ENCODE peak calls at places on chromosomes 5 and 9, in eight cellular contexts. W, I, H, Y, S, X, N and T are unnamed samples.

GRCh38 chr9:27602107-27602836 is 29.0 kb upstream of the C9orf72 start:
- DNase-seq in W (no peak), I (no peak), H (no peak), Y (no peak), S (no peak), X (no peak), N (no peak), T (no peak)

GRCh38 chr5:122858451-122858850 is 13.0 kb downstream of the SNX24 start:
- DNase-seq in W (peak), I (peak), H (no peak), Y (no peak), S (no peak), X (no peak), N (peak), T (no peak)

GRCh38 chr5:3605298-3606010 is 9.8 kb downstream of the IRX1 start:
- DNase-seq in W (no peak), I (no peak), H (no peak), Y (no peak), S (peak), X (no peak), N (no peak), T (no peak)

GRCh38 chr9:131485728-131486381 is 16.9 kb upstream of the POMT1 start:
- DNase-seq in W (no peak), I (no peak), H (no peak), Y (no peak), S (no peak), X (no peak), N (no peak), T (no peak)

GRCh38 chr5:152142845-152143469 is 218.3 kb upstream of the GLRA1 start:
- DNase-seq in W (peak), I (peak), H (peak), Y (peak), S (peak), X (peak), N (peak), T (peak)

GRCh38 chr9:16681659-16681990 is 188.8 kb downstream of the BNC2 start:
- DNase-seq in W (no peak), I (no peak), H (no peak), Y (no peak), S (no peak), X (no peak), N (no peak), T (peak)

GRCh38 chr5:134846641-134846960 is 833 bp downstream of the C5orf24 start:
- DNase-seq in W (peak), I (peak), H (no peak), Y (no peak), S (no peak), X (no peak), N (peak), T (no peak)

GRCh38 chr5:95486185-95486584 is 68.6 kb downstream of the SKIC3 start:
- DNase-seq in W (no peak), I (no peak), H (no peak), Y (no peak), S (no peak), X (no peak), N (no peak), T (no peak)

GRCh38 chr5:35364350-35364749 is 134.1 kb upstream of the PRLR start:
- DNase-seq in W (no peak), I (no peak), H (no peak), Y (no peak), S (no peak), X (no peak), N (no peak), T (no peak)

GRCh38 chr5:91379602-91380490 is 3.3 kb downstream of the ARRDC3 start:
- DNase-seq in W (peak), I (peak), H (peak), Y (peak), S (peak), X (peak), N (peak), T (no peak)

GRCh38 chr9:127444921-127445850 is 6.0 kb downstream of the RPL12 start:
- DNase-seq in W (no peak), I (no peak), H (peak), Y (no peak), S (no peak), X (no peak), N (peak), T (no peak)

GRCh38 chr5:132677191-132677590 is 3.4 kb downstream of the IL4 start:
- DNase-seq in W (peak), I (peak), H (peak), Y (peak), S (peak), X (peak), N (peak), T (peak)

GRCh38 chr5:30501065-30501464 is 692.4 kb upstream of the CDH6 start:
- DNase-seq in W (no peak), I (no peak), H (no peak), Y (no peak), S (no peak), X (no peak), N (no peak), T (no peak)

GRCh38 chr5:3738909-3739308 is 143.3 kb downstream of the IRX1 start:
- DNase-seq in W (no peak), I (no peak), H (no peak), Y (no peak), S (no peak), X (no peak), N (no peak), T (no peak)

GRCh38 chr5:98341038-98341710 is 432.3 kb upstream of the RGMB start:
- DNase-seq in W (peak), I (peak), H (peak), Y (no peak), S (peak), X (no peak), N (peak), T (peak)

GRCh38 chr9:112712678-112713077 is 5.2 kb downstream of the INIP start:
- DNase-seq in W (no peak), I (no peak), H (no peak), Y (no peak), S (no peak), X (no peak), N (no peak), T (no peak)

GRCh38 chr5:15902050-15902449 is 277.5 kb downstream of the MARCHF11 start:
- DNase-seq in W (no peak), I (no peak), H (no peak), Y (no peak), S (no peak), X (no peak), N (no peak), T (no peak)

GRCh38 chr9:82923410-82924242 is 139.3 kb downstream of the RASEF start:
- DNase-seq in W (no peak), I (peak), H (no peak), Y (no peak), S (peak), X (no peak), N (peak), T (peak)

GRCh38 chr9:129694265-129694664 is 28.8 kb downstream of the PRRX2 start:
- DNase-seq in W (no peak), I (no peak), H (peak), Y (no peak), S (no peak), X (no peak), N (no peak), T (no peak)

GRCh38 chr9:119959846-119960545 is 590.8 kb upstream of the BRINP1 start:
- DNase-seq in W (no peak), I (no peak), H (peak), Y (no peak), S (peak), X (no peak), N (peak), T (no peak)

GRCh38 chr9:105154723-105155191 is 89.7 kb upstream of the SLC44A1 start:
- DNase-seq in W (peak), I (peak), H (peak), Y (no peak), S (peak), X (no peak), N (peak), T (peak)

DNA sequence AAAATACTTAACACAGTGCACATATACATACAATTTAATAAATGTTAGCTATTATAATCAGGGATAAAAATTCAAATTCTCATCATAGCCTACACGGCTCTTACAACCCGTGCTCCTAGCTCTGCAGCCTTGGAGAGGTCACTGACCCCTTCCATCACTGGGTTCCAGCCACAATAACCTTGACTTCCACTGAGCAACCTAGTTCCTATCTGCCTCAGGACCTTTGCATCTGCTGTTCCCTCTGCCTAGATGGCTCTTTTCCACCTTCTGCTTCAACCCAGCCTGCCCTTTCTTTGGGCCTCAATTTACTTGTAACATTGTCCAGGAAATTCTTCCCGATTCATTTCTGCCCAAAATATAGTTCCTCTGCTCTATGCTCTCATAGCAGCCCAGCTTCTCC is 8.9 kb upstream of the DELE1 start:
- DNase-seq in W (no peak), I (no peak), H (no peak), Y (no peak), S (no peak), X (no peak), N (no peak), T (no peak)
- H3K4me3 ChIP-seq in W (no peak), I (no peak), H (no peak), Y (no peak), S (no peak), X (no peak), N (no peak), T (no peak)

DNA sequence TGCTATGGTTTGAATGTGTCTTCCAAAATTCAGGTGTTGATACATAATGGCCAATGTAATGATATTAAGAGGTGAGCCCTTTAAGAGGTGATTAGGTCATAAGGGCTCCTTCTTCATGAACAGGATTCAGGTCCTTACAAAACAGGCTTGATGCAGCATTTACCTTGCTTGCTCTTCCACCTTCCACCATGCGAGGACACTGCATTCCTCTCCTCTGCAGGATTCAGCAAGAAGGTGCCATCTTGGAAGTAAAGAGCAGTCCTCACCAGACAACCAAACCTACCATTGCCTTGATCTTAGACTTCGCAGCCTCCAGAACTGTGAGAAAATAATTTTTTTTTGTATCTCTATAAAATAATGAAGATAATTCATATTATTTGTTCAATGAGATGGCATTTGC is 314.0 kb upstream of the SMARCA2 start:
- DNase-seq in W (no peak), I (no peak), H (no peak), Y (no peak), S (no peak), X (no peak), N (no peak), T (no peak)
- TF ChIP-seq CTCF in W (no peak), I (no peak), H (no peak), Y (no peak), S (no peak), X (no peak), N (no peak), T (no peak)

GRCh38 chr9:122227576-122227903 is 1.2 kb downstream of the LHX6 start:
- DNase-seq in W (no peak), I (no peak), H (no peak), Y (no peak), S (no peak), X (no peak), N (no peak), T (no peak)
- H3K4me3 ChIP-seq in W (no peak), I (no peak), H (no peak), Y (no peak), S (no peak), X (peak), N (no peak), T (no peak)

GRCh38 chr9:36911037-36911436 is 123.0 kb downstream of the PAX5 start:
- DNase-seq in W (no peak), I (no peak), H (no peak), Y (no peak), S (no peak), X (no peak), N (no peak), T (no peak)
- TF ChIP-seq CTCF in W (no peak), I (peak), H (no peak), Y (no peak), S (no peak), X (no peak), N (no peak), T (no peak)